ENCODE peak calls at places on chromosome 11, in seven cellular contexts. One of them, this sample, is unnamed.

GRCh38 chr11:61473370-61474025 is 35.1 kb upstream of the LRRC10B start:
- DNase-seq in fibroblast of mammary gland: peak; percentile 83
- DNase-seq in NB4: no peak
- DNase-seq in body of pancreas: no peak
- DNase-seq in tibial nerve: no peak
- DNase-seq in A549: no peak
- DNase-seq in prostate gland: no peak
- DNase-seq in this sample: peak; percentile 33

GRCh38 chr11:2089536-2090165 is 49.5 kb downstream of the IGF2 start:
- DNase-seq in NB4: peak; percentile 80
- DNase-seq in fibroblast of mammary gland: peak; percentile 28
- DNase-seq in tibial nerve: no peak
- DNase-seq in prostate gland: no peak
- DNase-seq in body of pancreas: peak; percentile 7
- DNase-seq in A549: peak; percentile 76
- DNase-seq in this sample: peak; percentile 64

GRCh38 chr11:58771458-58771855 is 39.7 kb upstream of the GLYAT start:
- DNase-seq in A549: no peak
- DNase-seq in prostate gland: no peak
- DNase-seq in tibial nerve: no peak
- DNase-seq in fibroblast of mammary gland: peak; percentile 4
- DNase-seq in body of pancreas: no peak
- DNase-seq in NB4: no peak
- DNase-seq in this sample: no peak

GRCh38 chr11:1422481-1422880 is 32.7 kb downstream of the BRSK2 start:
- DNase-seq in body of pancreas: no peak
- DNase-seq in tibial nerve: no peak
- DNase-seq in prostate gland: no peak
- DNase-seq in A549: peak; percentile 43
- DNase-seq in fibroblast of mammary gland: no peak
- DNase-seq in NB4: no peak
- DNase-seq in this sample: no peak

GRCh38 chr11:19972091-19972490 is 188.2 kb downstream of the DBX1 start:
- DNase-seq in A549: no peak
- DNase-seq in tibial nerve: no peak
- DNase-seq in NB4: no peak
- DNase-seq in body of pancreas: no peak
- DNase-seq in prostate gland: no peak
- DNase-seq in fibroblast of mammary gland: no peak
- DNase-seq in this sample: no peak

GRCh38 chr11:120182790-120183491 is 27.9 kb upstream of the OAF start:
- DNase-seq in A549: peak; percentile 17
- DNase-seq in tibial nerve: peak; percentile 36
- DNase-seq in body of pancreas: peak; percentile 77
- DNase-seq in prostate gland: no peak
- DNase-seq in NB4: peak; percentile 52
- DNase-seq in fibroblast of mammary gland: peak; percentile 72
- DNase-seq in this sample: peak; percentile 45

GRCh38 chr11:121575250-121575962 is 122.6 kb upstream of the SORL1-AS1 start:
- DNase-seq in NB4: peak; percentile 94
- DNase-seq in prostate gland: no peak
- DNase-seq in A549: no peak
- DNase-seq in body of pancreas: peak; percentile 22
- DNase-seq in fibroblast of mammary gland: peak; percentile 82
- DNase-seq in tibial nerve: peak; percentile 52
- DNase-seq in this sample: peak; percentile 47

GRCh38 chr11:33701831-33702230 is 1.2 kb upstream of the C11orf91 start:
- DNase-seq in NB4: no peak
- DNase-seq in prostate gland: no peak
- DNase-seq in body of pancreas: no peak
- DNase-seq in tibial nerve: peak; percentile 57
- DNase-seq in fibroblast of mammary gland: peak; percentile 92
- DNase-seq in A549: peak; percentile 69
- DNase-seq in this sample: peak; percentile 89

GRCh38 chr11:7573558-7574296 is 59.9 kb downstream of the PPFIBP2 start:
- DNase-seq in prostate gland: no peak
- DNase-seq in NB4: no peak
- DNase-seq in body of pancreas: no peak
- DNase-seq in tibial nerve: no peak
- DNase-seq in A549: peak; percentile 47
- DNase-seq in fibroblast of mammary gland: no peak
- DNase-seq in this sample: no peak

GRCh38 chr11:117618956-117619355 is 178.1 kb downstream of the DSCAML1 start:
- DNase-seq in A549: no peak
- DNase-seq in body of pancreas: peak; percentile 12
- DNase-seq in tibial nerve: no peak
- DNase-seq in fibroblast of mammary gland: no peak
- DNase-seq in NB4: no peak
- DNase-seq in prostate gland: no peak
- DNase-seq in this sample: no peak

GRCh38 chr11:93116641-93117577 is 80.9 kb downstream of the SLC36A4 start:
- DNase-seq in tibial nerve: no peak
- DNase-seq in NB4: no peak
- DNase-seq in fibroblast of mammary gland: no peak
- DNase-seq in A549: no peak
- DNase-seq in body of pancreas: no peak
- DNase-seq in prostate gland: no peak
- DNase-seq in this sample: no peak

GRCh38 chr11:62457474-62457873 is 38.6 kb downstream of the SCGB1A1 start:
- DNase-seq in body of pancreas: no peak
- DNase-seq in fibroblast of mammary gland: no peak
- DNase-seq in tibial nerve: no peak
- DNase-seq in A549: no peak
- DNase-seq in prostate gland: no peak
- DNase-seq in NB4: no peak
- DNase-seq in this sample: no peak

GRCh38 chr11:126363706-126364245 is 8.3 kb downstream of the ST3GAL4 start:
- DNase-seq in fibroblast of mammary gland: no peak
- DNase-seq in NB4: no peak
- DNase-seq in prostate gland: no peak
- DNase-seq in A549: no peak
- DNase-seq in body of pancreas: no peak
- DNase-seq in tibial nerve: no peak
- DNase-seq in this sample: no peak

GRCh38 chr11:15893080-15893492 is 463.3 kb downstream of the SOX6 start:
- DNase-seq in NB4: no peak
- DNase-seq in body of pancreas: no peak
- DNase-seq in prostate gland: peak; percentile 33
- DNase-seq in A549: no peak
- DNase-seq in tibial nerve: no peak
- DNase-seq in fibroblast of mammary gland: peak; percentile 3
- DNase-seq in this sample: peak; percentile 74

GRCh38 chr11:77195071-77195705 is 67.1 kb downstream of the MYO7A start:
- DNase-seq in prostate gland: no peak
- DNase-seq in tibial nerve: no peak
- DNase-seq in fibroblast of mammary gland: no peak
- DNase-seq in body of pancreas: no peak
- DNase-seq in A549: no peak
- DNase-seq in NB4: no peak
- DNase-seq in this sample: no peak

GRCh38 chr11:35525501-35526175 is at the start of gene PAMR1:
- DNase-seq in NB4: no peak
- DNase-seq in prostate gland: peak; percentile 28
- DNase-seq in body of pancreas: peak; percentile 29
- DNase-seq in fibroblast of mammary gland: peak; percentile 82
- DNase-seq in A549: no peak
- DNase-seq in tibial nerve: no peak
- DNase-seq in this sample: peak; percentile 88

GRCh38 chr11:23539556-23539955 is 679.3 kb upstream of the CCDC179 start:
- DNase-seq in tibial nerve: no peak
- DNase-seq in fibroblast of mammary gland: no peak
- DNase-seq in body of pancreas: no peak
- DNase-seq in prostate gland: no peak
- DNase-seq in A549: no peak
- DNase-seq in NB4: no peak
- DNase-seq in this sample: no peak

GRCh38 chr11:78380615-78381029 is 37.0 kb downstream of the GAB2 start:
- DNase-seq in A549: no peak
- DNase-seq in tibial nerve: no peak
- DNase-seq in fibroblast of mammary gland: peak; percentile 41
- DNase-seq in prostate gland: no peak
- DNase-seq in body of pancreas: no peak
- DNase-seq in NB4: no peak
- DNase-seq in this sample: peak; percentile 12

GRCh38 chr11:1307998-1308744 is 1.3 kb downstream of the TOLLIP start:
- DNase-seq in body of pancreas: peak; percentile 67
- DNase-seq in tibial nerve: no peak
- DNase-seq in prostate gland: no peak
- DNase-seq in NB4: no peak
- DNase-seq in A549: no peak
- DNase-seq in fibroblast of mammary gland: peak; percentile 72
- DNase-seq in this sample: no peak

GRCh38 chr11:110094298-110095073 is 1.3 kb downstream of the ZC3H12C start:
- DNase-seq in prostate gland: no peak
- DNase-seq in NB4: no peak
- DNase-seq in A549: no peak
- DNase-seq in body of pancreas: no peak
- DNase-seq in fibroblast of mammary gland: no peak
- DNase-seq in tibial nerve: no peak
- DNase-seq in this sample: no peak

GRCh38 chr11:78033040-78033439 is 10.0 kb upstream of the KCTD14 start:
- DNase-seq in fibroblast of mammary gland: no peak
- DNase-seq in A549: no peak
- DNase-seq in body of pancreas: no peak
- DNase-seq in tibial nerve: no peak
- DNase-seq in NB4: no peak
- DNase-seq in prostate gland: no peak
- DNase-seq in this sample: peak; percentile 31

GRCh38 chr11:112004389-112004788 is 20.8 kb upstream of the DLAT start:
- DNase-seq in tibial nerve: no peak
- DNase-seq in NB4: peak; percentile 53
- DNase-seq in A549: no peak
- DNase-seq in body of pancreas: no peak
- DNase-seq in fibroblast of mammary gland: no peak
- DNase-seq in prostate gland: no peak
- DNase-seq in this sample: no peak
- TF ChIP-seq CTCF in tibial nerve: no peak
- TF ChIP-seq CTCF in NB4: peak; percentile 69
- TF ChIP-seq CTCF in A549: no peak
- TF ChIP-seq CTCF in body of pancreas: no peak
- TF ChIP-seq CTCF in fibroblast of mammary gland: peak; percentile 36
- TF ChIP-seq CTCF in prostate gland: no peak
- TF ChIP-seq CTCF in this sample: peak; percentile 52

DNA sequence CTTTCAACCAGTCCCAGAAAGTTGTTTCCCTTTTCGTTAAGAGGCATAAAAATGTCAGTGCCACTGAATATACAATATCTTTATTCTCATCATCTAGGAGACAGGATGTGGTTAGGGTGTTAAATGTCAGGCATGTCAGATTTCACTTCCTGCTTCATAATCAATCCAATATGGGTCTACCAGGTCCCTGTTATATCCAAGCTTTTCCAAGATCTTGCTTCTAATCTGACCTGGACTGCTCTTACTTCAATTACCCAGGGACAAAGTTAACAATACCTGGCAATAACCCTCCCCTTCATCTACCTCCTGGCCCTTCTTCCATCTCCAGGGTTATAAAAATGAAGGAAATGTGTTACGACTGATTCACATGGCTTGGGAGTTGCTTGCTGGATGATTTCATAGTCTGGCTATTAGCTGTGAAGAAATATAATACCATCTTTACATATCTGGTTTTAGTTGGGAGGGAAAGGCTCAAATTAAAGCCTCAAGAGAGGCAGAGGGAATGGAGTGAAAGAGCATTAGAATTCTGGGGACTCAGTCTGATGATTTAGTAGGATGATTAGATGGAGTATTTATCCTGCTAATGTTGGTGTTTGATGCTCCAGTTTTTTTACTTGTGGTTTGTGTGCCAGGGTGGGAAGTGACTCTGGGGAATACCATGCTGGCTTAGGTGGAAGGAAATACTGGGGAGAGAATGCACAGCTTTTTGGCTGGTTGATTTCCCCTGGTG is 534.3 kb downstream of the ETS1 start:
- DNase-seq in body of pancreas: no peak
- DNase-seq in A549: no peak
- DNase-seq in fibroblast of mammary gland: peak; percentile 76
- DNase-seq in NB4: peak; percentile 42
- DNase-seq in prostate gland: no peak
- DNase-seq in tibial nerve: no peak
- DNase-seq in this sample: peak; percentile 90
- H3K4me3 ChIP-seq in body of pancreas: no peak overlapping the region
- H3K4me3 ChIP-seq in A549: no peak overlapping the region
- H3K4me3 ChIP-seq in fibroblast of mammary gland: no peak overlapping the region
- H3K4me3 ChIP-seq in NB4: no peak overlapping the region
- H3K4me3 ChIP-seq in prostate gland: no peak overlapping the region
- H3K4me3 ChIP-seq in tibial nerve: no peak overlapping the region
- H3K4me3 ChIP-seq in this sample: no peak overlapping the region

GRCh38 chr11:123357353-123357989 is 72.6 kb upstream of the GRAMD1B start:
- DNase-seq in NB4: no peak
- DNase-seq in fibroblast of mammary gland: no peak
- DNase-seq in prostate gland: no peak
- DNase-seq in A549: no peak
- DNase-seq in body of pancreas: no peak
- DNase-seq in tibial nerve: no peak
- DNase-seq in this sample: no peak

GRCh38 chr11:123356539-123356938 is 73.5 kb upstream of the GRAMD1B start:
- DNase-seq in body of pancreas: no peak
- DNase-seq in prostate gland: no peak
- DNase-seq in A549: no peak
- DNase-seq in NB4: no peak
- DNase-seq in tibial nerve: no peak
- DNase-seq in fibroblast of mammary gland: no peak
- DNase-seq in this sample: no peak

GRCh38 chr11:123360267-123360936 is 69.7 kb upstream of the GRAMD1B start:
- DNase-seq in fibroblast of mammary gland: no peak
- DNase-seq in tibial nerve: no peak
- DNase-seq in prostate gland: no peak
- DNase-seq in A549: no peak
- DNase-seq in body of pancreas: no peak
- DNase-seq in NB4: no peak
- DNase-seq in this sample: no peak

GRCh38 chr11:123354371-123354770 is 75.7 kb upstream of the GRAMD1B start:
- DNase-seq in prostate gland: no peak
- DNase-seq in NB4: no peak
- DNase-seq in tibial nerve: no peak
- DNase-seq in A549: no peak
- DNase-seq in fibroblast of mammary gland: no peak
- DNase-seq in body of pancreas: no peak
- DNase-seq in this sample: no peak

GRCh38 chr11:123357990-123358827 is 71.9 kb upstream of the GRAMD1B start:
- DNase-seq in NB4: peak; percentile 11
- DNase-seq in prostate gland: no peak
- DNase-seq in fibroblast of mammary gland: peak; percentile 5
- DNase-seq in tibial nerve: no peak
- DNase-seq in body of pancreas: no peak
- DNase-seq in A549: peak; percentile 10
- DNase-seq in this sample: peak; percentile 5
- TF ChIP-seq CTCF in NB4: no peak
- TF ChIP-seq CTCF in prostate gland: no peak
- TF ChIP-seq CTCF in fibroblast of mammary gland: peak; percentile 7
- TF ChIP-seq CTCF in tibial nerve: no peak
- TF ChIP-seq CTCF in body of pancreas: no peak
- TF ChIP-seq CTCF in A549: no peak
- TF ChIP-seq CTCF in this sample: no peak

GRCh38 chr11:96949464-96949863 is 559.7 kb downstream of the JRKL start:
- DNase-seq in NB4: no peak
- DNase-seq in prostate gland: no peak
- DNase-seq in body of pancreas: no peak
- DNase-seq in A549: no peak
- DNase-seq in fibroblast of mammary gland: no peak
- DNase-seq in tibial nerve: no peak
- DNase-seq in this sample: no peak
- H3K4me3 ChIP-seq in NB4: no peak overlapping the region
- H3K4me3 ChIP-seq in prostate gland: no peak overlapping the region
- H3K4me3 ChIP-seq in body of pancreas: no peak overlapping the region
- H3K4me3 ChIP-seq in A549: no peak overlapping the region
- H3K4me3 ChIP-seq in fibroblast of mammary gland: no peak overlapping the region
- H3K4me3 ChIP-seq in tibial nerve: no peak overlapping the region
- H3K4me3 ChIP-seq in this sample: no peak overlapping the region

GRCh38 chr11:101323997-101324396 is 194.4 kb upstream of the PGR start:
- DNase-seq in prostate gland: no peak
- DNase-seq in tibial nerve: no peak
- DNase-seq in fibroblast of mammary gland: no peak
- DNase-seq in A549: peak; percentile 1
- DNase-seq in body of pancreas: no peak
- DNase-seq in NB4: peak; percentile 19
- DNase-seq in this sample: peak; percentile 3
- TF ChIP-seq CTCF in prostate gland: no peak
- TF ChIP-seq CTCF in tibial nerve: no peak
- TF ChIP-seq CTCF in fibroblast of mammary gland: no peak
- TF ChIP-seq CTCF in A549: no peak
- TF ChIP-seq CTCF in body of pancreas: no peak
- TF ChIP-seq CTCF in NB4: no peak
- TF ChIP-seq CTCF in this sample: no peak

This sample was measured in cardiac fibroblast.